ENCODE peak calls at places on chromosome 16, in five cellular contexts. K is AG10803; V is stimulated activated CD4-positive, alpha-beta T cell treated with anti-CD3 and anti-CD28 coated beads, Interleukin-1b, Interleukin-23, amount 100 ng/mL, for 4 hours; S is kidney glomerular epithelial cell; P is T-helper 1 cell. R is an unnamed sample.

GRCh38 chr16:77414752-77415231 is 20.0 kb downstream of the ADAMTS18 start:
- DNase-seq in S (peak), V (no peak), K (no peak), P (no peak), R (no peak)

GRCh38 chr16:78251115-78251514 is 151.7 kb downstream of the WWOX start:
- DNase-seq in K (no peak), P (no peak), V (no peak), S (no peak), R (no peak)

GRCh38 chr16:61323456-61323855 is 712.8 kb downstream of the CDH8 start:
- DNase-seq in S (no peak), P (no peak), K (no peak), V (no peak), R (no peak)

GRCh38 chr16:87570938-87571867 is 31.1 kb upstream of the JPH3 start:
- DNase-seq in K (peak), P (no peak), V (no peak), S (no peak), R (no peak)

GRCh38 chr16:19393226-19394074 is 24.2 kb upstream of the TMC5 start:
- DNase-seq in V (no peak), K (no peak), S (peak), P (no peak), R (no peak)

GRCh38 chr16:3171181-3171854 is 16.7 kb upstream of the OR1F1 start:
- DNase-seq in K (no peak), S (peak), P (no peak), V (peak), R (no peak)

GRCh38 chr16:46996391-46996790 is 22.9 kb upstream of the DNAJA2 start:
- DNase-seq in P (no peak), V (no peak), S (no peak), K (no peak), R (no peak)

GRCh38 chr16:84709609-84710008 is 9.8 kb downstream of the USP10 start:
- DNase-seq in K (no peak), S (no peak), P (no peak), V (no peak), R (no peak)

GRCh38 chr16:64206877-64207276 is 915.0 kb downstream of the CDH11 start:
- DNase-seq in S (no peak), P (no peak), K (no peak), V (no peak), R (no peak)

GRCh38 chr16:81686391-81687182 is 92.5 kb upstream of the PLCG2 start:
- DNase-seq in S (no peak), K (no peak), P (no peak), V (no peak), R (no peak)